ENCODE peak calls at places on chromosomes 1 and 21, in five cellular contexts. P, M, D, K and X are unnamed samples.

GRCh38 chr21:44579056-44579832 is 1.2 kb downstream of the KRTAP10-5 start:
- DNase-seq in P (no peak), M (no peak), D (no peak), K (no peak), X (no peak)

GRCh38 chr1:5140962-5141361 is 486.6 kb downstream of the AJAP1 start:
- DNase-seq in P (no peak), M (no peak), D (no peak), K (no peak), X (no peak)

GRCh38 chr21:44907966-44908364 is 12.7 kb downstream of the ITGB2 start:
- DNase-seq in P (no peak), M (no peak), D (no peak), K (no peak), X (no peak)

GRCh38 chr1:149917590-149918144 is at the start of gene SV2A:
- DNase-seq in P (no peak), M (peak), D (no peak), K (peak), X (no peak)

GRCh38 chr1:6459850-6460265 is 6.1 kb downstream of the TNFRSF25 start:
- DNase-seq in P (no peak), M (no peak), D (no peak), K (no peak), X (no peak)

GRCh38 chr1:39507230-39507928 is 15.9 kb downstream of the BMP8A start:
- DNase-seq in P (peak), M (no peak), D (no peak), K (no peak), X (no peak)

GRCh38 chr1:184190626-184191025 is 139.1 kb downstream of the TSEN15 start:
- DNase-seq in P (no peak), M (no peak), D (no peak), K (no peak), X (peak)

GRCh38 chr1:161810780-161811179 is 44.7 kb downstream of the ATF6 start:
- DNase-seq in P (no peak), M (no peak), D (no peak), K (no peak), X (no peak)

GRCh38 chr1:171877711-171878110 is 36.4 kb downstream of the DNM3 start:
- DNase-seq in P (no peak), M (no peak), D (no peak), K (no peak), X (no peak)

GRCh38 chr1:29669488-29669871 is 433.2 kb downstream of the PTPRU start:
- DNase-seq in P (no peak), M (no peak), D (no peak), K (no peak), X (no peak)

GRCh38 chr1:29466258-29466657 is 229.9 kb downstream of the PTPRU start:
- DNase-seq in P (no peak), M (no peak), D (no peak), K (no peak), X (no peak)

GRCh38 chr1:94884101-94884875 is 42.6 kb downstream of the CNN3 start:
- DNase-seq in P (peak), M (peak), D (no peak), K (peak), X (peak)

GRCh38 chr1:40944326-40944725 is 35.2 kb upstream of the CTPS1 start:
- DNase-seq in P (peak), M (peak), D (peak), K (peak), X (peak)

DNA sequence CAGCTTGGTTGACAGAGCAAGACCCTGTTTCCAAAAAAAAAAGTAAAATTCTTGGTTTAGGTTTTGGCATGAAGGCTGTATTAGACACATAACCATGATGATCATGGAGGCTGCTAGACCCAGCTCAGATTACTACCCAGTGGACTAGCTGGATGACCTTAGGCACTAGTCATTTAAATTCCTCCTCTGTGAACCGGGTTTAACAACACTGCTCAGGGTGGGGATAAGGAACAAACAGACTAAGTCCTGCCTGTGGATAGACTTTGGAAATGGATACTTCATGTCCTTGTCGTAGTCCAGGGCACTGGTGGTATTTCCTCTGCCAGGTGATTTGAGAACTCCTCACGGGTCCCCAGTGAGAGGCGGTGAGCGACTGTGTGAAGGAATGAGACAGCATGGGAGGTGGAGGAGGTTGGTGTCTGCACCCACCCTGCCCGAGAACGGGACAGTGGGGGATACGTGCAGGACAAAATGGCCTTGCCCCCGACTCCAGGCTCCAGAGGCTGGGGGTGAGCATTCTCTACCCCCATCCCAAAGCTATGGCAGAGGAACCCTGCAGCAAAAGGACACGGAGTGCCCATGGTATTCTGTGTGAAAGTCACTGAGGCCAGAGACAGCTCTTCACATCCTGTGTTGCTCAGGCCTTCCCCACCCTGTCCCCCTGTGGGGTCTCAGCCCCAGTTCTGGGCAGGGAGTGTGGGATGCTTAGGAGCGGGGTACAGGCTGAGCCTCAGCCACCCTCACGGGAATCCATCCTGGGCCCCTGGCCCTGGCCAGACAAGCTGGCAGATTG is 72.8 kb upstream of the SELENON start:
- DNase-seq in P (no peak), M (peak), D (no peak), K (peak), X (peak)
- H3K4me2 ChIP-seq in P (no peak), M (peak), D (no peak), K (no peak), X (no peak)

GRCh38 chr1:23496490-23497181 is 12.7 kb upstream of the ASAP3 start:
- DNase-seq in P (no peak), M (no peak), D (no peak), K (no peak), X (peak)
- H3K4me2 ChIP-seq in P (no peak), M (no peak), D (no peak), K (no peak), X (no peak)

DNA sequence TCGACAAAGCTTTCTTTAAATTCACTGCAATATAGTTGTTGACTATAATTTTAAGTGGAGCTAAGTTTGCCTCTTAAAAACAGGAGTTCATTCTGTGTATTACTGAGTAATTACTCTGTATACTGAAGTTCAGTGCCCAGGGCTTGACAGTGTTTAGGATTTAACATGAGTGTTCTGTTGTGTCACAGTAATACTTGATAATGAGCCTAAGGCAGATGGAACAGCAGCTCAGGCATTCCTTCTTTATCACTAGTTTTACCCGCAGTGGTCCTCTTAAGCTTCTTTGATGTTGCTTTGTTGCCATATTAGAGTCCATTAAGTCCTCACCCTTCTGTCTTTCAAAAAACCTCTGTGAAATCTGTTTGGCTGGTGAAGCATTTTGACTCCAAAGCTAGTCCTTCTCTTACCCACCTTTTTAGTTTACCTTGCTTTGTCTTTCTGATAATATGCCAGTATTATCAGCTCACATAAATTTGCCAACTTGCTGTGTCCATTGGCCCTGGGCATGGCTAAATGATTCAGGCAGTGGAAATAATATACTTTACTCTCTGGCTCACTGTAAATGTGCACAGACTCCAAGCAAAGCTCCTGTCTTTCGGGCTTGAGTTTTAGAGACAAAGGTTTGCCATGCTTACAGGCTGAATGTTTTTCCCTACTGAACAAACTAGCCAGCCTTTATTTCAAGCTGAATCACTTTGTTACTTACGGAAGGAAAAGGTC is 17.7 kb downstream of the HIPK1 start:
- DNase-seq in P (no peak), M (peak), D (no peak), K (peak), X (peak)
- H3K4me2 ChIP-seq in P (no peak), M (peak), D (no peak), K (no peak), X (no peak)

DNA sequence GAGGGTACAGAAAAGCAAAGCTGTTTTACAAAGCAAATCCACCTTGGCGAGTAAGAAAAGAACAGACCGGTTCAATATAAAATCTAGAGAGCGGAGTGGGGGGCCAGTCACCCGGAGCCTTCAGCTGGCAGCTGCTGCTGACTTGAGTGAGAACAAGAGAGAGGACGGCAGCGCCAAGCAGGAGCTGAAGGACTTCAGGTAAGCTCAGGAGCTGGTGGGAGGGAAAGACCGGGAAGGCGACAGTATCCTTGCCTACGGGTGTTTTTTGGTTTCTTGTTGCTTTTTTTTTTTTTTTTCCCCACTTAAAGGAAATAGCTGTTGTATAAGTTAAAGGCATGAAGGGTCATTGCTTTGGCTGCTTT is 82.6 kb downstream of the PRDM2 start:
- DNase-seq in P (no peak), M (no peak), D (no peak), K (no peak), X (no peak)
- H3K4me2 ChIP-seq in P (no peak), M (peak), D (no peak), K (peak), X (no peak)

DNA sequence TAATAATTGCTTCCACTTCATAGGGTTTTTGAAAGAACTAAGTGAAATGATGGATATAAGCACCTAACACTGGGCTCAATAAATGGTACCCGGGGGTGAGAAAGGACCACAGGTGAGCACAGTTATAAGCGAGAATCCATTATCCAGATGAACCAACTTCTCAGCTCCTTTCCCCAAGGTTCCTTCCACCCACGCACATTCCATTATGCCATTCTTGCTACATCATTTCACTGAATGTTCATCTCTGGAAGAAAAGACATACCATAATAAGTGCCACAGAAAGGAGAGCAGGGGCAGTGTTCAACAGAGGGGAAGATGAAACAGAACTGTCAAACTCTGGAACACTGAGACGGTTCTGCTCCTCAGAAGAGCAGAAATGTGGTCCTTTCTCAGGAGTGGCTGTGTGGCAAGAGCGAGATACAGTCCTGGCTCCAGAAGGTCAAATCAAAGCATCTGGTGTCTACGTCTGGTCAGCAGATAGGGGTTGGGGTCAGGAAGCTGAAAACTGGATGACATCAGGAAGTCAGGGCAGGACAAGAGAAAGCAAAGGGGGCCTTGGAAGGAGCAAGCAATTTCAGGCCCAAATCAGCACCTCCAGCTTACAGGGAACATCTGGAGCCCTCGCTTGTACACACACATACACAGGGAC is 255.4 kb upstream of the TMEM51 start:
- DNase-seq in P (no peak), M (peak), D (no peak), K (no peak), X (no peak)
- H3K4me2 ChIP-seq in P (no peak), M (no peak), D (no peak), K (no peak), X (no peak)

GRCh38 chr1:62335656-62336055 is 16.4 kb upstream of the KANK4 start:
- DNase-seq in P (no peak), M (no peak), D (no peak), K (no peak), X (no peak)

GRCh38 chr1:62337785-62338631 is 18.8 kb upstream of the KANK4 start:
- DNase-seq in P (no peak), M (no peak), D (no peak), K (peak), X (no peak)

GRCh38 chr1:62337535-62337784 is 18.2 kb upstream of the KANK4 start:
- DNase-seq in P (no peak), M (no peak), D (no peak), K (no peak), X (no peak)

GRCh38 chr1:62334434-62334833 is 15.2 kb upstream of the KANK4 start:
- DNase-seq in P (no peak), M (no peak), D (no peak), K (no peak), X (no peak)

GRCh38 chr1:62336638-62337534 is 17.7 kb upstream of the KANK4 start:
- DNase-seq in P (no peak), M (no peak), D (no peak), K (no peak), X (no peak)
- H3K4me2 ChIP-seq in P (no peak), M (no peak), D (no peak), K (no peak), X (no peak)